ENCODE peak calls at places on chromosomes 1 and 21, in four cellular contexts. H is right lobe of liver, J is HepG2, N is heart right ventricle. W is an unnamed sample.

GRCh38 chr1:96966536-96967138 is 245.1 kb downstream of the PTBP2 start:
- ATAC-seq in H (peak), J (peak), N (no peak), W (peak)

GRCh38 chr1:67614511-67614934 is 70.5 kb upstream of the GADD45A start:
- ATAC-seq in H (no peak), J (no peak), N (no peak), W (peak)

GRCh38 chr1:21673277-21673780 is 4.2 kb upstream of the RAP1GAP start:
- ATAC-seq in H (peak), J (no peak), N (peak), W (peak)

GRCh38 chr1:116445534-116445933 is 72.5 kb downstream of the ATP1A1 start:
- ATAC-seq in H (no peak), J (no peak), N (no peak), W (no peak)

GRCh38 chr1:206117151-206117948 is at the start of gene AVPR1B:
- ATAC-seq in H (peak), J (peak), N (peak), W (peak)

GRCh38 chr1:168148916-168149315 is 12.2 kb upstream of the GPR161 start:
- ATAC-seq in H (no peak), J (no peak), N (no peak), W (no peak)

GRCh38 chr1:7335224-7335879 is 435.7 kb upstream of the VAMP3 start:
- ATAC-seq in H (no peak), J (no peak), N (no peak), W (no peak)

GRCh38 chr1:117681093-117681950 is 75.5 kb downstream of the TENT5C start:
- ATAC-seq in H (no peak), J (peak), N (no peak), W (no peak)

GRCh38 chr1:1604374-1605033 is 4.6 kb upstream of the FNDC10 start:
- ATAC-seq in H (no peak), J (no peak), N (no peak), W (no peak)

GRCh38 chr21:44931137-44931500 is 8.7 kb upstream of the SLX9 start:
- ATAC-seq in H (peak), J (no peak), N (peak), W (no peak)

GRCh38 chr1:36204347-36204909 is 19.8 kb upstream of the THRAP3 start:
- ATAC-seq in H (no peak), J (no peak), N (peak), W (peak)

GRCh38 chr21:45471229-45472052 is 66.5 kb downstream of the COL18A1 start:
- ATAC-seq in H (peak), J (peak), N (peak), W (peak)

GRCh38 chr1:199122532-199123311 is 483.9 kb downstream of the PTPRC start:
- ATAC-seq in H (no peak), J (no peak), N (no peak), W (no peak)

GRCh38 chr1:214967865-214968575 is 114.5 kb upstream of the KCNK2 start:
- ATAC-seq in H (no peak), J (no peak), N (no peak), W (no peak)

GRCh38 chr1:91282695-91283420 is 121.8 kb downstream of the HFM1 start:
- ATAC-seq in H (peak), J (peak), N (peak), W (peak)

GRCh38 chr1:203926025-203926540 is 64.7 kb downstream of the SNRPE start:
- ATAC-seq in H (no peak), J (no peak), N (no peak), W (no peak)

GRCh38 chr1:231719485-231720183 is 93.0 kb downstream of the DISC1 start:
- ATAC-seq in H (no peak), J (no peak), N (no peak), W (no peak)

GRCh38 chr1:153636312-153636711 is 2.4 kb downstream of the CHTOP start:
- ATAC-seq in H (no peak), J (no peak), N (no peak), W (no peak)

GRCh38 chr1:198018529-198018928 is 101.4 kb downstream of the LHX9 start:
- ATAC-seq in H (no peak), J (no peak), N (no peak), W (no peak)

GRCh38 chr1:231550448-231550781 is 21.9 kb downstream of the TSNAX start:
- ATAC-seq in H (peak), J (peak), N (no peak), W (no peak)

GRCh38 chr1:159925713-159926066 is 383 bp upstream of the TAGLN2 start:
- ATAC-seq in H (peak), J (no peak), N (no peak), W (no peak)

GRCh38 chr1:204013052-204013451 is 59.9 kb upstream of the SOX13 start:
- ATAC-seq in H (no peak), J (no peak), N (no peak), W (no peak)

GRCh38 chr1:53294557-53294956 is 33.3 kb downstream of the LRP8 start:
- ATAC-seq in H (no peak), J (no peak), N (no peak), W (no peak)

GRCh38 chr1:52603301-52603675 is 1.1 kb downstream of the GPX7 start:
- ATAC-seq in H (no peak), J (no peak), N (no peak), W (no peak)

GRCh38 chr1:68230901-68231626 is 1.3 kb downstream of the WLS start:
- ATAC-seq in H (peak), J (no peak), N (peak), W (peak)

GRCh38 chr1:46301406-46302090 is 1.9 kb downstream of the LRRC41 start:
- ATAC-seq in H (peak), J (peak), N (peak), W (no peak)

GRCh38 chr1:207797229-207797973 is 45.5 kb downstream of the CD46 start:
- ATAC-seq in H (peak), J (peak), N (peak), W (peak)

GRCh38 chr1:64019818-64020217 is 183.6 kb upstream of the UBE2U start:
- ATAC-seq in H (no peak), J (no peak), N (peak), W (peak)

GRCh38 chr1:178376008-178376407 is 120.8 kb downstream of the CLEC20A start:
- ATAC-seq in H (peak), J (no peak), N (no peak), W (no peak)

GRCh38 chr1:178385662-178386061 is 111.1 kb downstream of the CLEC20A start:
- ATAC-seq in H (no peak), J (no peak), N (no peak), W (no peak)

GRCh38 chr1:178382372-178382771 is 114.4 kb downstream of the CLEC20A start:
- ATAC-seq in H (no peak), J (no peak), N (no peak), W (no peak)

GRCh38 chr1:178374016-178374415 is 122.7 kb downstream of the CLEC20A start:
- ATAC-seq in H (no peak), J (no peak), N (no peak), W (no peak)

DNA sequence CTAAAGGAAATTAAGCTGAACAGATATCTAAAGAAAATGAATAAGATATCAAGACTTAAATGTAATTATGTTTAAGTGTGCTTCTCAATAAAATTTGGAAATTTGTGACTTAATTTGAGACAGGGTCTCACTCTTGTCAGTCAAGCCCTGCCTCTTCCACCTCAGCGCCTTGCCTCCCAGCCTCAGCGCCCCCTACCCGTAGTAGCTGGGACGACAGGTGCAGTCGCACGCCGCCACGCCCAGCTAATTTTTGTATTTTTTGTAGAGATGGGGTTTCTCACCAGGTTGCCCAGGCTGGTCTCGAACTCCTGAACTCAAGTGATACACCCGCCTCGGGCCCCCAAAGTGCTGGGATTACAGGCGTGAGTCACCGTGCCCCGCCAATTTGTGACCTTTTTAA is 117.0 kb downstream of the CLEC20A start:
- ATAC-seq in H (no peak), J (no peak), N (no peak), W (no peak)
- TF ChIP-seq CTCF in H (no peak), J (peak), N (no peak), W (no peak)

GRCh38 chr1:49306507-49307070 is 529.9 kb upstream of the BEND5 start:
- ATAC-seq in H (no peak), J (no peak), N (no peak), W (no peak)
- H3K27ac ChIP-seq in H (no peak), J (no peak), N (no peak), W (no peak)

DNA sequence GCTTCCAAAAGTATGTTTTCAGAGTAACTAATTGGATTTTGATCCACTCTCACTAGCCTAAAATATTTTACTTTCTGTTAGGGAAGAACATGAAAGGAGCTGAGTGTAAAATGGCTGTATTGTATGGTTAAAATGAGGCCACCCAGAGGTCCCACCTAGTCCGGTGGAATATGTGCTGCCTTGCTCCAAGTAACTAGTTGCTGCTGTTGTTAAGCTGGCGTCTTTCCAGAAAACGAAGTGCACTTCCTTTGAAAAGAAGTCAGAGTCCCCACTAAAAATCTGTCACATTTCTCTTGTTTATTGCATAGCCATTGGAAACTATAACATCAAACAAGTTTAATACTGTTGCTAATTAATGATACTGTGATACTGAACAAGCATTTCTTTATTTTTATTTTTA is 3.2 kb downstream of the SLC25A33 start:
- ATAC-seq in H (no peak), J (no peak), N (no peak), W (no peak)
- TF ChIP-seq CTCF in H (no peak), J (no peak), N (no peak), W (no peak)

GRCh38 chr1:201851949-201852348 is 23.0 kb downstream of the IPO9 start:
- ATAC-seq in H (no peak), J (no peak), N (no peak), W (no peak)

GRCh38 chr1:201848230-201848629 is 19.3 kb downstream of the IPO9 start:
- ATAC-seq in H (peak), J (peak), N (no peak), W (no peak)

GRCh38 chr1:201849372-201850052 is 20.6 kb downstream of the IPO9 start:
- ATAC-seq in H (peak), J (no peak), N (no peak), W (peak)

GRCh38 chr1:201847150-201847549 is 18.2 kb downstream of the IPO9 start:
- ATAC-seq in H (no peak), J (no peak), N (no peak), W (no peak)

GRCh38 chr1:201850053-201850397 is 21.1 kb downstream of the IPO9 start:
- ATAC-seq in H (no peak), J (no peak), N (peak), W (peak)
- H3K27ac ChIP-seq in H (no peak), J (no peak), N (peak), W (peak)

W was measured in gastroesophageal sphincter.